ENCODE peak calls at places on chromosomes 1 and 21, in eight cellular contexts. P, U, O, W, G, I, Y and V are unnamed samples.

GRCh38 chr1:219661464-219662092 is 48.7 kb upstream of the ZC3H11B start:
- DNase-seq in P (no peak), U (no peak), O (no peak), W (no peak), G (no peak), I (no peak), Y (no peak), V (no peak)

GRCh38 chr21:45573452-45574035 is 31.3 kb upstream of the SLC19A1 start:
- DNase-seq in P (no peak), U (no peak), O (no peak), W (no peak), G (no peak), I (peak), Y (no peak), V (no peak)

GRCh38 chr1:116165572-116165971 is 54.4 kb downstream of the MAB21L3 start:
- DNase-seq in P (no peak), U (no peak), O (no peak), W (no peak), G (no peak), I (no peak), Y (no peak), V (no peak)

GRCh38 chr1:2381741-2382620 is 9.4 kb downstream of the MORN1 start:
- DNase-seq in P (peak), U (peak), O (peak), W (peak), G (peak), I (peak), Y (no peak), V (peak)

GRCh38 chr21:33026299-33026858 is 644 bp downstream of the OLIG2 start:
- DNase-seq in P (no peak), U (no peak), O (no peak), W (no peak), G (no peak), I (no peak), Y (no peak), V (no peak)

GRCh38 chr1:187862506-187862905 is 1033.8 kb downstream of the PLA2G4A start:
- DNase-seq in P (no peak), U (no peak), O (no peak), W (no peak), G (no peak), I (peak), Y (no peak), V (no peak)

GRCh38 chr1:41751804-41752513 is 166.8 kb downstream of the HIVEP3 start:
- DNase-seq in P (no peak), U (no peak), O (peak), W (no peak), G (peak), I (peak), Y (no peak), V (no peak)

GRCh38 chr1:108877324-108877812 is 583 bp downstream of the GPSM2 start:
- DNase-seq in P (no peak), U (no peak), O (peak), W (no peak), G (peak), I (peak), Y (peak), V (peak)

GRCh38 chr21:36232641-36233040 is 76.0 kb downstream of the DOP1B start:
- DNase-seq in P (no peak), U (no peak), O (no peak), W (no peak), G (no peak), I (no peak), Y (no peak), V (no peak)

GRCh38 chr1:200436436-200436835 is 26.6 kb upstream of the ZNF281 start:
- DNase-seq in P (no peak), U (no peak), O (no peak), W (no peak), G (no peak), I (no peak), Y (no peak), V (no peak)

GRCh38 chr1:93349231-93350135 is 3.8 kb downstream of the DR1 start:
- DNase-seq in P (no peak), U (no peak), O (no peak), W (no peak), G (peak), I (peak), Y (no peak), V (no peak)

GRCh38 chr1:19074361-19074901 is 118.0 kb upstream of the IFFO2 start:
- DNase-seq in P (peak), U (peak), O (no peak), W (no peak), G (no peak), I (no peak), Y (no peak), V (no peak)

GRCh38 chr1:44471911-44472439 is 66.9 kb downstream of the RNF220 start:
- DNase-seq in P (no peak), U (no peak), O (no peak), W (no peak), G (no peak), I (no peak), Y (no peak), V (no peak)

GRCh38 chr1:203306089-203306969 is 1.0 kb downstream of the BTG2 start:
- DNase-seq in P (peak), U (peak), O (no peak), W (peak), G (peak), I (peak), Y (peak), V (no peak)

GRCh38 chr1:226029093-226029496 is 30.0 kb upstream of the SDE2 start:
- DNase-seq in P (no peak), U (no peak), O (peak), W (no peak), G (no peak), I (no peak), Y (no peak), V (no peak)

GRCh38 chr1:114668784-114669561 is 876 bp downstream of the DENND2C start:
- DNase-seq in P (no peak), U (no peak), O (no peak), W (no peak), G (peak), I (peak), Y (no peak), V (no peak)

GRCh38 chr1:207049974-207050391 is 1.0 kb downstream of the YOD1 start:
- DNase-seq in P (peak), U (peak), O (peak), W (no peak), G (peak), I (peak), Y (peak), V (no peak)

GRCh38 chr1:8018492-8019228 is 7.4 kb downstream of the ERRFI1 start:
- DNase-seq in P (no peak), U (no peak), O (no peak), W (no peak), G (peak), I (peak), Y (no peak), V (no peak)

GRCh38 chr1:6587261-6588005 is 7.6 kb downstream of the ZBTB48 start:
- DNase-seq in P (no peak), U (no peak), O (no peak), W (no peak), G (no peak), I (no peak), Y (peak), V (no peak)

GRCh38 chr1:36530261-36530660 is 47.5 kb upstream of the CSF3R start:
- DNase-seq in P (no peak), U (no peak), O (no peak), W (no peak), G (no peak), I (no peak), Y (no peak), V (no peak)

GRCh38 chr1:226919995-226920394 is 20.1 kb upstream of the COQ8A start:
- DNase-seq in P (no peak), U (no peak), O (no peak), W (no peak), G (no peak), I (no peak), Y (no peak), V (no peak)

GRCh38 chr1:59917026-59917784 is 9.4 kb downstream of the CYP2J2 start:
- DNase-seq in P (no peak), U (no peak), O (no peak), W (no peak), G (no peak), I (no peak), Y (no peak), V (no peak)

GRCh38 chr1:9606948-9607347 is 18.2 kb downstream of the TMEM201 start:
- DNase-seq in P (no peak), U (no peak), O (no peak), W (no peak), G (no peak), I (no peak), Y (no peak), V (no peak)

GRCh38 chr1:156808186-156809030 is 8.2 kb downstream of the SH2D2A start:
- DNase-seq in P (no peak), U (no peak), O (no peak), W (peak), G (no peak), I (no peak), Y (no peak), V (no peak)

GRCh38 chr1:154290921-154291320 is 18.5 kb downstream of the HAX1 start:
- DNase-seq in P (no peak), U (no peak), O (no peak), W (no peak), G (no peak), I (no peak), Y (no peak), V (no peak)

GRCh38 chr1:200372095-200372884 is 37.5 kb downstream of the ZNF281 start:
- DNase-seq in P (no peak), U (no peak), O (no peak), W (no peak), G (peak), I (peak), Y (no peak), V (peak)

GRCh38 chr1:212121772-212122171 is 86.2 kb downstream of the DTL start:
- DNase-seq in P (no peak), U (no peak), O (no peak), W (no peak), G (no peak), I (peak), Y (no peak), V (no peak)

GRCh38 chr1:248847181-248847955 is 9.3 kb downstream of the ZNF672 start:
- DNase-seq in P (no peak), U (no peak), O (no peak), W (peak), G (no peak), I (no peak), Y (no peak), V (no peak)

GRCh38 chr1:183515002-183515689 is 42.8 kb downstream of the SMG7 start:
- DNase-seq in P (no peak), U (no peak), O (no peak), W (no peak), G (peak), I (peak), Y (peak), V (peak)

GRCh38 chr1:63135801-63136200 is 186.6 kb upstream of the FOXD3 start:
- DNase-seq in P (no peak), U (no peak), O (no peak), W (no peak), G (no peak), I (no peak), Y (no peak), V (no peak)

GRCh38 chr1:119139857-119140176 is 636 bp downstream of the WARS2 start:
- DNase-seq in P (no peak), U (no peak), O (no peak), W (no peak), G (no peak), I (no peak), Y (no peak), V (no peak)

GRCh38 chr1:185396126-185396525 is 79.1 kb upstream of the IVNS1ABP start:
- DNase-seq in P (no peak), U (no peak), O (no peak), W (no peak), G (no peak), I (peak), Y (no peak), V (no peak)

GRCh38 chr1:16033101-16033632 is 10.4 kb upstream of the CLCNKB start:
- DNase-seq in P (no peak), U (no peak), O (no peak), W (no peak), G (no peak), I (no peak), Y (no peak), V (no peak)